ENCODE peak calls at places on chromosomes 16 and 17, in eight cellular contexts. One of them, this sample, is unnamed. For H3K9me3, the result is how much of the 10 kb centered on the place peaks cover.

GRCh38 chr17:17119533-17119932 is 77.3 kb downstream of the MPRIP start:
- DNase-seq in transverse colon: peak
- DNase-seq in H1: no peak
- DNase-seq in upper lobe of left lung: peak
- DNase-seq in effector memory CD4-positive, alpha-beta T cell: peak
- DNase-seq in vagina: no peak
- DNase-seq in naive thymus-derived CD4-positive, alpha-beta T cell: peak
- DNase-seq in AG04450: peak
- DNase-seq in this sample: peak

GRCh38 chr17:45775148-45775547 is 9.0 kb upstream of the CRHR1 start:
- DNase-seq in transverse colon: no peak
- DNase-seq in H1: no peak
- DNase-seq in upper lobe of left lung: no peak
- DNase-seq in effector memory CD4-positive, alpha-beta T cell: no peak
- DNase-seq in vagina: no peak
- DNase-seq in naive thymus-derived CD4-positive, alpha-beta T cell: no peak
- DNase-seq in AG04450: no peak
- DNase-seq in this sample: no peak

GRCh38 chr16:14640538-14640937 is 7.8 kb downstream of the BFAR start:
- DNase-seq in transverse colon: peak
- DNase-seq in H1: no peak
- DNase-seq in upper lobe of left lung: no peak
- DNase-seq in effector memory CD4-positive, alpha-beta T cell: no peak
- DNase-seq in vagina: no peak
- DNase-seq in naive thymus-derived CD4-positive, alpha-beta T cell: no peak
- DNase-seq in AG04450: no peak
- DNase-seq in this sample: no peak

GRCh38 chr16:3283525-3284447 is 495 bp downstream of the ZNF263 start:
- DNase-seq in transverse colon: no peak
- DNase-seq in H1: no peak
- DNase-seq in upper lobe of left lung: peak
- DNase-seq in effector memory CD4-positive, alpha-beta T cell: no peak
- DNase-seq in vagina: no peak
- DNase-seq in naive thymus-derived CD4-positive, alpha-beta T cell: no peak
- DNase-seq in AG04450: no peak
- DNase-seq in this sample: no peak

GRCh38 chr16:48434653-48435318 is 49.6 kb upstream of the SIAH1 start:
- DNase-seq in transverse colon: no peak
- DNase-seq in H1: no peak
- DNase-seq in upper lobe of left lung: peak
- DNase-seq in effector memory CD4-positive, alpha-beta T cell: no peak
- DNase-seq in vagina: no peak
- DNase-seq in naive thymus-derived CD4-positive, alpha-beta T cell: no peak
- DNase-seq in AG04450: no peak
- DNase-seq in this sample: no peak

GRCh38 chr17:44965491-44966234 is 2.4 kb downstream of the C1QL1 start:
- DNase-seq in transverse colon: no peak
- DNase-seq in H1: no peak
- DNase-seq in upper lobe of left lung: no peak
- DNase-seq in effector memory CD4-positive, alpha-beta T cell: no peak
- DNase-seq in vagina: no peak
- DNase-seq in naive thymus-derived CD4-positive, alpha-beta T cell: no peak
- DNase-seq in AG04450: no peak
- DNase-seq in this sample: no peak

GRCh38 chr17:38925263-38925995 is at the start of gene LASP1NB:
- DNase-seq in transverse colon: no peak
- DNase-seq in H1: no peak
- DNase-seq in upper lobe of left lung: no peak
- DNase-seq in effector memory CD4-positive, alpha-beta T cell: no peak
- DNase-seq in vagina: no peak
- DNase-seq in naive thymus-derived CD4-positive, alpha-beta T cell: peak
- DNase-seq in AG04450: no peak
- DNase-seq in this sample: peak

GRCh38 chr17:64003526-64004121 is 5.5 kb downstream of the PRR29 start:
- DNase-seq in transverse colon: no peak
- DNase-seq in H1: no peak
- DNase-seq in upper lobe of left lung: no peak
- DNase-seq in effector memory CD4-positive, alpha-beta T cell: no peak
- DNase-seq in vagina: no peak
- DNase-seq in naive thymus-derived CD4-positive, alpha-beta T cell: no peak
- DNase-seq in AG04450: no peak
- DNase-seq in this sample: no peak

GRCh38 chr17:18229771-18230170 is 4.3 kb downstream of the LLGL1 start:
- DNase-seq in transverse colon: no peak
- DNase-seq in H1: no peak
- DNase-seq in upper lobe of left lung: no peak
- DNase-seq in effector memory CD4-positive, alpha-beta T cell: no peak
- DNase-seq in vagina: no peak
- DNase-seq in naive thymus-derived CD4-positive, alpha-beta T cell: no peak
- DNase-seq in AG04450: no peak
- DNase-seq in this sample: no peak

GRCh38 chr17:82228278-82228841 is 482 bp upstream of the SLC16A3 start:
- DNase-seq in transverse colon: peak
- DNase-seq in H1: no peak
- DNase-seq in upper lobe of left lung: peak
- DNase-seq in effector memory CD4-positive, alpha-beta T cell: peak
- DNase-seq in vagina: no peak
- DNase-seq in naive thymus-derived CD4-positive, alpha-beta T cell: peak
- DNase-seq in AG04450: no peak
- DNase-seq in this sample: no peak

GRCh38 chr16:29815793-29816693 is at the start of gene PAGR1:
- DNase-seq in transverse colon: peak
- DNase-seq in H1: peak
- DNase-seq in upper lobe of left lung: peak
- DNase-seq in effector memory CD4-positive, alpha-beta T cell: peak
- DNase-seq in vagina: no peak
- DNase-seq in naive thymus-derived CD4-positive, alpha-beta T cell: peak
- DNase-seq in AG04450: peak
- DNase-seq in this sample: peak

GRCh38 chr16:27232061-27232841 is 28.9 kb downstream of the KDM8 start:
- DNase-seq in transverse colon: peak
- DNase-seq in H1: no peak
- DNase-seq in upper lobe of left lung: no peak
- DNase-seq in effector memory CD4-positive, alpha-beta T cell: no peak
- DNase-seq in vagina: no peak
- DNase-seq in naive thymus-derived CD4-positive, alpha-beta T cell: peak
- DNase-seq in AG04450: no peak
- DNase-seq in this sample: no peak

GRCh38 chr17:34254651-34255380 is at the start of gene CCL2:
- DNase-seq in transverse colon: peak
- DNase-seq in H1: peak
- DNase-seq in upper lobe of left lung: peak
- DNase-seq in effector memory CD4-positive, alpha-beta T cell: no peak
- DNase-seq in vagina: no peak
- DNase-seq in naive thymus-derived CD4-positive, alpha-beta T cell: no peak
- DNase-seq in AG04450: peak
- DNase-seq in this sample: no peak

GRCh38 chr17:29870836-29871430 is 59.1 kb downstream of the SSH2 start:
- DNase-seq in transverse colon: no peak
- DNase-seq in H1: no peak
- DNase-seq in upper lobe of left lung: no peak
- DNase-seq in effector memory CD4-positive, alpha-beta T cell: no peak
- DNase-seq in vagina: no peak
- DNase-seq in naive thymus-derived CD4-positive, alpha-beta T cell: no peak
- DNase-seq in AG04450: no peak
- DNase-seq in this sample: no peak

GRCh38 chr16:64453643-64454042 is 668.2 kb downstream of the CDH11 start:
- DNase-seq in transverse colon: no peak
- DNase-seq in H1: no peak
- DNase-seq in upper lobe of left lung: no peak
- DNase-seq in effector memory CD4-positive, alpha-beta T cell: no peak
- DNase-seq in vagina: no peak
- DNase-seq in naive thymus-derived CD4-positive, alpha-beta T cell: no peak
- DNase-seq in AG04450: no peak
- DNase-seq in this sample: no peak

GRCh38 chr17:46097497-46097896 is 95.7 kb downstream of the KANSL1 start:
- DNase-seq in transverse colon: no peak
- DNase-seq in H1: no peak
- DNase-seq in upper lobe of left lung: no peak
- DNase-seq in effector memory CD4-positive, alpha-beta T cell: no peak
- DNase-seq in vagina: no peak
- DNase-seq in naive thymus-derived CD4-positive, alpha-beta T cell: no peak
- DNase-seq in AG04450: no peak
- DNase-seq in this sample: no peak

GRCh38 chr17:1094591-1094990 is 85.2 kb downstream of the ABR start:
- DNase-seq in transverse colon: no peak
- DNase-seq in H1: no peak
- DNase-seq in upper lobe of left lung: no peak
- DNase-seq in effector memory CD4-positive, alpha-beta T cell: no peak
- DNase-seq in vagina: no peak
- DNase-seq in naive thymus-derived CD4-positive, alpha-beta T cell: no peak
- DNase-seq in AG04450: no peak
- DNase-seq in this sample: no peak

GRCh38 chr17:40717776-40718175 is 14.2 kb upstream of the KRT24 start:
- DNase-seq in transverse colon: no peak
- DNase-seq in H1: no peak
- DNase-seq in upper lobe of left lung: no peak
- DNase-seq in effector memory CD4-positive, alpha-beta T cell: no peak
- DNase-seq in vagina: no peak
- DNase-seq in naive thymus-derived CD4-positive, alpha-beta T cell: no peak
- DNase-seq in AG04450: no peak
- DNase-seq in this sample: no peak

GRCh38 chr17:76182016-76182764 is 41.1 kb upstream of the FOXJ1 start:
- DNase-seq in transverse colon: peak
- DNase-seq in H1: peak
- DNase-seq in upper lobe of left lung: peak
- DNase-seq in effector memory CD4-positive, alpha-beta T cell: peak
- DNase-seq in vagina: no peak
- DNase-seq in naive thymus-derived CD4-positive, alpha-beta T cell: peak
- DNase-seq in AG04450: peak
- DNase-seq in this sample: peak
- H3K27ac ChIP-seq in transverse colon: no peak
- H3K27ac ChIP-seq in H1: no peak
- H3K27ac ChIP-seq in upper lobe of left lung: no peak
- H3K27ac ChIP-seq in effector memory CD4-positive, alpha-beta T cell: peak
- H3K27ac ChIP-seq in vagina: no peak
- H3K27ac ChIP-seq in naive thymus-derived CD4-positive, alpha-beta T cell: peak
- H3K27ac ChIP-seq in AG04450: no peak
- H3K27ac ChIP-seq in this sample: peak

DNA sequence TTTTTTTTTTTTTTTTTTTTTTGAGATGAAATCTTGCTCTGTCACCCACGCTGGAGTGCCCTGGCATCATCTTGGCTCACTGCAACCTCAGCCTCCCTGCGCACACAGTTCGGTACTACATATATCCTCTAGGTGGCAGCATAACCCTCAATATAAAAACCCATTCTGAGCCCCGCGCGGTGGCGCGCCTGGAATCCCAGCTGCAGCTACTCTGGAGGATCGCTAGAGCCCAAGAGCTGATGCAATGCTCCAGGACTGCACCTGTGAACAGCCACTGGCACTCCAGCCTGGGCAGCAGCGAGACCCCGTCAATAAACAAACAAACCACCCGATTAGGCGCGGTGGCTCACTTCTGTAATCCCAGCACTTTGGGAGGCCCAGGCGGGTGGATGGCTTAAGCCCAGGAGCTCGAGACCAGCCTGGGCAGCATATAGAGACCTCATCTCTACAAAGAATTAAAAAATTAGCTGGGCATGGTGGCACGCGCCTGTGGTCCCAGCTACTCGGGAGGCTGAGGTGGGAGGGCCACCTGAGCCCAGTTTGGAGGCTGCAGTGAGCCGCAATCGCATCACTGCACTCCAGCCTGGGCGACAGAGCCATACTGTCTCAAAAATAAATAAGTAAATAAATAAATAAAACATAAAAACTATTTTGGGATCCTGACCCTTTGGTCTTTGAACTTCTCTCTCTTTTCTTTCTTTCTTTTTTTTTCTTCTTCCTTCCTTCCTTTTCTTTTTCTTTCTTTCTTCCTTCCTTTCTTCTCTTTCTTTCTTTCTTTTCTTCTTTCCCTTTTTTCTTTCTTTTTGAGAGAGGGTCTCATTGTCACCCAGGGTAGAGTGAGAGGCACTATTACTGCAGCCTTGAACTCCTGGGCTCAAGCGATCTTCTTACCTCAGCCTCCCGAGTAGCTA is 15.4 kb upstream of the AKAP10 start:
- DNase-seq in transverse colon: peak
- DNase-seq in H1: peak
- DNase-seq in upper lobe of left lung: peak
- DNase-seq in effector memory CD4-positive, alpha-beta T cell: peak
- DNase-seq in vagina: no peak
- DNase-seq in naive thymus-derived CD4-positive, alpha-beta T cell: peak
- DNase-seq in AG04450: peak
- DNase-seq in this sample: peak
- H3K9me3 ChIP-seq in transverse colon: under half
- H3K9me3 ChIP-seq in H1: under half
- H3K9me3 ChIP-seq in upper lobe of left lung: under half
- H3K9me3 ChIP-seq in effector memory CD4-positive, alpha-beta T cell: under half
- H3K9me3 ChIP-seq in vagina: under half
- H3K9me3 ChIP-seq in naive thymus-derived CD4-positive, alpha-beta T cell: under half
- H3K9me3 ChIP-seq in AG04450: under half
- H3K9me3 ChIP-seq in this sample: under half

DNA sequence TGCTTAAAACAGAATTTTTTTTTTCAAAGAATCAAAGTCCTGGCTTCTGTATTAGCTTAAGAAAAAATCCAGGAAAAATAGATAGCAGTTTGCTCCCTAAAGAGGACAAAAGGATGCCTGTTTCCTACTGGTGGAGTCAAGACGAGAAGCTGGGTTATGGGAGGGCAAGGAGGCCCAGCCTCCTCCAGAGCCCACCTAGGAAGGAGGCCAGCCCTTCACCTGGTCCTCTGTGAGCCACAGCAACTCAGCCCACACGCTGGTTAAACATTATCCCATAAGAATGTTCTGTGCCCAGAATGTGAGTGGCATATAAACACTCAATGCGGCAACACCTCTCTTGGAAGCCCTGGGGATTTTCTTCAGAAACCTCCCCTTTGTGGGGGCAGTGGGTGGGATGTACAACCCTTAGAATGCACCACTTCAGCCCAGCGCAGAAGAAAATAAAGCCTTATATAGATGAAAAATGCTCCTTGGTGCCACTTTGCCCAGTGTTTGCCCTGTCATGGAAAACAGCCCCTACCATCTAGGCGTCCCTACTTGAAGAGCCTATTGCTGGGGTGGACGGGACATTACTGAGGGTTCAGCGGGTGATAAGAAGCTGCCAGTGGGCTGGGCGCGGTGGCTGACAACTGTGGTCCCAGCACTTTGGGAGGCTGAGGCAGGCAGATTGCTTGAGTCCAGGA is 48.0 kb downstream of the TEKT5 start:
- DNase-seq in transverse colon: peak
- DNase-seq in H1: no peak
- DNase-seq in upper lobe of left lung: peak
- DNase-seq in effector memory CD4-positive, alpha-beta T cell: no peak
- DNase-seq in vagina: no peak
- DNase-seq in naive thymus-derived CD4-positive, alpha-beta T cell: no peak
- DNase-seq in AG04450: no peak
- DNase-seq in this sample: no peak
- H3K27ac ChIP-seq in transverse colon: peak
- H3K27ac ChIP-seq in H1: no peak
- H3K27ac ChIP-seq in upper lobe of left lung: peak
- H3K27ac ChIP-seq in effector memory CD4-positive, alpha-beta T cell: no peak
- H3K27ac ChIP-seq in vagina: no peak
- H3K27ac ChIP-seq in naive thymus-derived CD4-positive, alpha-beta T cell: no peak
- H3K27ac ChIP-seq in AG04450: no peak
- H3K27ac ChIP-seq in this sample: no peak

DNA sequence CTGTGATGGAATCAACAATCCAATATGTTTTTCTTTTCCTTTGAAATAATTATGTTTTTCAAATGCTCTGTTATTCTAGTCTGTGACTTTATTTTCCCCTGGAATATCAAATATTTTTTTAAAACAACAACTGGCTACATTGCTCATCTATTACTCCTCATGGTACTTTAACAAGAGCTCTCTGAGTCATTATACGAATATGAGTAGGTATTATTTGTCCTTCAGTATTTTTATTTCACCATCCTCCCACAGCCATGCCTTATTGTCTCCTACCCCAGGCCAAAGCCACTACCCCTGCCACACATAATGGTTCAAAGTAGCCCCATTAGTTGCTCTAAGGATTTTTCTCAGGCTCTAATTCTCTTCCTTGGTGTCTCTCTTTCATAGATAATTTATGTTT is 1572.3 kb downstream of the CDH8 start:
- DNase-seq in transverse colon: no peak
- DNase-seq in H1: no peak
- DNase-seq in upper lobe of left lung: no peak
- DNase-seq in effector memory CD4-positive, alpha-beta T cell: no peak
- DNase-seq in vagina: no peak
- DNase-seq in naive thymus-derived CD4-positive, alpha-beta T cell: no peak
- DNase-seq in AG04450: no peak
- DNase-seq in this sample: no peak
- H3K9me3 ChIP-seq in transverse colon: under half
- H3K9me3 ChIP-seq in H1: under half
- H3K9me3 ChIP-seq in upper lobe of left lung: under half
- H3K9me3 ChIP-seq in effector memory CD4-positive, alpha-beta T cell: under half
- H3K9me3 ChIP-seq in vagina: under half
- H3K9me3 ChIP-seq in naive thymus-derived CD4-positive, alpha-beta T cell: under half
- H3K9me3 ChIP-seq in AG04450: under half
- H3K9me3 ChIP-seq in this sample: under half

This sample was measured in CD8-positive, alpha-beta T cell.